ENCODE peak calls at places on chromosome 7, in five cellular contexts. One of them, this sample, is unnamed.

GRCh38 chr7:131212114-131212513 is 115.6 kb upstream of the MKLN1 start:
- DNase-seq in HCT116: no peak
- DNase-seq in IMR-90: peak
- DNase-seq in H9: peak
- DNase-seq in endothelial cell of umbilical vein: peak
- DNase-seq in this sample: peak

GRCh38 chr7:114922151-114922651 is 307 bp downstream of the MDFIC start:
- DNase-seq in endothelial cell of umbilical vein: peak
- DNase-seq in H9: peak
- DNase-seq in IMR-90: peak
- DNase-seq in HCT116: no peak
- DNase-seq in this sample: peak

GRCh38 chr7:7014827-7015610 is 167.3 kb upstream of the C1GALT1 start:
- DNase-seq in H9: no peak
- DNase-seq in IMR-90: no peak
- DNase-seq in HCT116: no peak
- DNase-seq in endothelial cell of umbilical vein: no peak
- DNase-seq in this sample: peak

GRCh38 chr7:155979994-155980393 is 167.7 kb upstream of the SHH start:
- DNase-seq in IMR-90: no peak
- DNase-seq in H9: peak
- DNase-seq in endothelial cell of umbilical vein: no peak
- DNase-seq in HCT116: no peak
- DNase-seq in this sample: no peak

GRCh38 chr7:69630292-69630691 is 32.0 kb downstream of the AUTS2 start:
- DNase-seq in endothelial cell of umbilical vein: peak
- DNase-seq in HCT116: no peak
- DNase-seq in IMR-90: peak
- DNase-seq in H9: no peak
- DNase-seq in this sample: no peak

GRCh38 chr7:107387077-107387476 is 82.8 kb upstream of the GPR22 start:
- DNase-seq in HCT116: no peak
- DNase-seq in IMR-90: peak
- DNase-seq in H9: peak
- DNase-seq in endothelial cell of umbilical vein: peak
- DNase-seq in this sample: peak

GRCh38 chr7:132030161-132030568 is 473.7 kb upstream of the PODXL start:
- DNase-seq in H9: no peak
- DNase-seq in IMR-90: no peak
- DNase-seq in endothelial cell of umbilical vein: peak
- DNase-seq in HCT116: no peak
- DNase-seq in this sample: no peak

GRCh38 chr7:42110333-42110732 is 126.7 kb downstream of the GLI3 start:
- DNase-seq in HCT116: no peak
- DNase-seq in endothelial cell of umbilical vein: no peak
- DNase-seq in H9: no peak
- DNase-seq in IMR-90: no peak
- DNase-seq in this sample: no peak

GRCh38 chr7:116776610-116777289 is 85.6 kb upstream of the CAPZA2 start:
- DNase-seq in H9: no peak
- DNase-seq in HCT116: peak
- DNase-seq in endothelial cell of umbilical vein: peak
- DNase-seq in IMR-90: peak
- DNase-seq in this sample: no peak

GRCh38 chr7:41399171-41399570 is 303.7 kb downstream of the INHBA start:
- DNase-seq in IMR-90: peak
- DNase-seq in H9: no peak
- DNase-seq in endothelial cell of umbilical vein: no peak
- DNase-seq in HCT116: no peak
- DNase-seq in this sample: no peak

GRCh38 chr7:155509725-155510551 is 36.4 kb downstream of the CNPY1 start:
- DNase-seq in H9: peak
- DNase-seq in HCT116: no peak
- DNase-seq in IMR-90: no peak
- DNase-seq in endothelial cell of umbilical vein: no peak
- DNase-seq in this sample: peak

GRCh38 chr7:142787783-142788182 is 17.0 kb downstream of the PRSS2 start:
- DNase-seq in endothelial cell of umbilical vein: no peak
- DNase-seq in IMR-90: no peak
- DNase-seq in H9: no peak
- DNase-seq in HCT116: no peak
- DNase-seq in this sample: no peak

GRCh38 chr7:3575753-3576531 is 274.9 kb downstream of the SDK1 start:
- DNase-seq in endothelial cell of umbilical vein: no peak
- DNase-seq in H9: no peak
- DNase-seq in IMR-90: no peak
- DNase-seq in HCT116: no peak
- DNase-seq in this sample: no peak

GRCh38 chr7:43791-44540 is 148.4 kb upstream of the FAM20C start:
- DNase-seq in IMR-90: no peak
- DNase-seq in endothelial cell of umbilical vein: no peak
- DNase-seq in HCT116: no peak
- DNase-seq in H9: no peak
- DNase-seq in this sample: no peak

GRCh38 chr7:39405591-39405990 is 160.6 kb upstream of the YAE1 start:
- DNase-seq in endothelial cell of umbilical vein: no peak
- DNase-seq in HCT116: no peak
- DNase-seq in H9: no peak
- DNase-seq in IMR-90: no peak
- DNase-seq in this sample: no peak

GRCh38 chr7:25964483-25964961 is 187.5 kb upstream of the NFE2L3 start:
- DNase-seq in HCT116: no peak
- DNase-seq in endothelial cell of umbilical vein: no peak
- DNase-seq in H9: no peak
- DNase-seq in IMR-90: no peak
- DNase-seq in this sample: no peak

GRCh38 chr7:21767300-21767900 is 178.3 kb downstream of the CDCA7L start:
- DNase-seq in H9: peak
- DNase-seq in HCT116: peak
- DNase-seq in endothelial cell of umbilical vein: peak
- DNase-seq in IMR-90: peak
- DNase-seq in this sample: peak

GRCh38 chr7:151088019-151088855 is 2.0 kb downstream of the AGAP3 start:
- DNase-seq in endothelial cell of umbilical vein: peak
- DNase-seq in IMR-90: no peak
- DNase-seq in HCT116: no peak
- DNase-seq in H9: no peak
- DNase-seq in this sample: peak

GRCh38 chr7:13115157-13115772 is 427.8 kb downstream of the ARL4A start:
- DNase-seq in IMR-90: peak
- DNase-seq in endothelial cell of umbilical vein: peak
- DNase-seq in H9: no peak
- DNase-seq in HCT116: no peak
- DNase-seq in this sample: peak
- H3K9ac ChIP-seq in IMR-90: no peak
- H3K9ac ChIP-seq in endothelial cell of umbilical vein: no peak
- H3K9ac ChIP-seq in H9: no peak
- H3K9ac ChIP-seq in HCT116: no peak
- H3K9ac ChIP-seq in this sample: no peak

GRCh38 chr7:55075464-55075971 is 56.7 kb downstream of the EGFR start:
- DNase-seq in H9: no peak
- DNase-seq in HCT116: no peak
- DNase-seq in IMR-90: no peak
- DNase-seq in endothelial cell of umbilical vein: no peak
- DNase-seq in this sample: no peak
- H3K9ac ChIP-seq in H9: no peak
- H3K9ac ChIP-seq in HCT116: no peak
- H3K9ac ChIP-seq in IMR-90: no peak
- H3K9ac ChIP-seq in endothelial cell of umbilical vein: no peak
- H3K9ac ChIP-seq in this sample: no peak

GRCh38 chr7:55185941-55186609 is 167.3 kb downstream of the EGFR start:
- DNase-seq in IMR-90: peak
- DNase-seq in endothelial cell of umbilical vein: peak
- DNase-seq in HCT116: peak
- DNase-seq in H9: no peak
- DNase-seq in this sample: no peak
- H3K9ac ChIP-seq in IMR-90: peak
- H3K9ac ChIP-seq in endothelial cell of umbilical vein: no peak
- H3K9ac ChIP-seq in HCT116: peak
- H3K9ac ChIP-seq in H9: no peak
- H3K9ac ChIP-seq in this sample: no peak

GRCh38 chr7:101940151-101940550 is 122.7 kb downstream of the CUX1 start:
- DNase-seq in HCT116: no peak
- DNase-seq in IMR-90: no peak
- DNase-seq in H9: no peak
- DNase-seq in endothelial cell of umbilical vein: no peak
- DNase-seq in this sample: no peak
- H3K9ac ChIP-seq in HCT116: no peak
- H3K9ac ChIP-seq in IMR-90: no peak
- H3K9ac ChIP-seq in H9: no peak
- H3K9ac ChIP-seq in endothelial cell of umbilical vein: no peak
- H3K9ac ChIP-seq in this sample: no peak

GRCh38 chr7:23696916-23697441 is 13.0 kb upstream of the STK31 start:
- DNase-seq in H9: peak
- DNase-seq in HCT116: peak
- DNase-seq in IMR-90: peak
- DNase-seq in endothelial cell of umbilical vein: peak
- DNase-seq in this sample: peak
- H3K9ac ChIP-seq in H9: no peak
- H3K9ac ChIP-seq in HCT116: no peak
- H3K9ac ChIP-seq in IMR-90: no peak
- H3K9ac ChIP-seq in endothelial cell of umbilical vein: no peak
- H3K9ac ChIP-seq in this sample: no peak

DNA sequence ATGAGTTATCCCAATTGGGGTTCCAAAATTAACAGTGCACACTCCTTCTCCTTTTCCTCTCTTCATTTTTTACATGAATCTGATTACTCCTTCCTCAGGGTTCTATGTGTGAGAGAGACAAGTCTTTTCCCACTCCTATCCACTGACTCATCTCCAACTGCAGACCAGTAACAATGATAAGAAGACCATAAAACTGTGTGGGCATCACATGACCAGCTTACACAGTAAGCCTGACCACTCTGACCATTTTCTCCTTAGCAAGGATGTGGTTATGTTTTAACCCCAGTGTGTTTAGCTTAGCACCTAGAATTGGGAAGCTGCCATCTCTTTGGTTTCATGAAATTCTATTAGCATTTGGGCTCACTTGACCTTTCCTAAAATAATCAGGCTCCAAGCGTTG is 145.0 kb upstream of the CALCR start:
- DNase-seq in HCT116: no peak
- DNase-seq in H9: no peak
- DNase-seq in endothelial cell of umbilical vein: no peak
- DNase-seq in IMR-90: peak
- DNase-seq in this sample: no peak
- H3K9ac ChIP-seq in HCT116: no peak
- H3K9ac ChIP-seq in H9: no peak
- H3K9ac ChIP-seq in endothelial cell of umbilical vein: no peak
- H3K9ac ChIP-seq in IMR-90: no peak
- H3K9ac ChIP-seq in this sample: no peak

GRCh38 chr7:24817339-24817738 is 60.1 kb upstream of the GSDME start:
- DNase-seq in H9: no peak
- DNase-seq in endothelial cell of umbilical vein: no peak
- DNase-seq in IMR-90: no peak
- DNase-seq in HCT116: no peak
- DNase-seq in this sample: peak

GRCh38 chr7:24824400-24824799 is 67.1 kb upstream of the GSDME start:
- DNase-seq in endothelial cell of umbilical vein: no peak
- DNase-seq in H9: no peak
- DNase-seq in HCT116: peak
- DNase-seq in IMR-90: no peak
- DNase-seq in this sample: no peak

GRCh38 chr7:24819916-24820689 is 62.8 kb upstream of the GSDME start:
- DNase-seq in endothelial cell of umbilical vein: peak
- DNase-seq in HCT116: peak
- DNase-seq in IMR-90: peak
- DNase-seq in H9: peak
- DNase-seq in this sample: peak

GRCh38 chr7:24821045-24821853 is 64.0 kb upstream of the GSDME start:
- DNase-seq in IMR-90: peak
- DNase-seq in HCT116: peak
- DNase-seq in endothelial cell of umbilical vein: peak
- DNase-seq in H9: no peak
- DNase-seq in this sample: no peak

GRCh38 chr7:24820730-24821044 is 63.4 kb upstream of the GSDME start:
- DNase-seq in HCT116: no peak
- DNase-seq in IMR-90: no peak
- DNase-seq in endothelial cell of umbilical vein: no peak
- DNase-seq in H9: no peak
- DNase-seq in this sample: no peak
- H3K9ac ChIP-seq in HCT116: peak
- H3K9ac ChIP-seq in IMR-90: no peak
- H3K9ac ChIP-seq in endothelial cell of umbilical vein: peak
- H3K9ac ChIP-seq in H9: no peak
- H3K9ac ChIP-seq in this sample: no peak